ENCODE peak calls at places on chromosomes 4 and X, in four cellular contexts. O is suprapubic skin, Q is neural crest cell, H is endothelial cell. P is an unnamed sample.

GRCh38 chr4:1496116-1496642 is 89.9 kb upstream of the NKX1-1 start:
- DNase-seq in O (peak), Q (no peak), H (no peak), P (no peak)

GRCh38 chrX:22740836-22741235 is 258.9 kb upstream of the DDX53 start:
- DNase-seq in O (no peak), Q (no peak), H (no peak), P (no peak)

GRCh38 chr4:176443117-176443516 is 123.4 kb downstream of the SPCS3 start:
- DNase-seq in O (no peak), Q (no peak), H (no peak), P (no peak)

GRCh38 chrX:148412006-148412405 is 88.4 kb upstream of the AFF2 start:
- DNase-seq in H (no peak), O (no peak), Q (no peak), P (no peak)

GRCh38 chrX:113892891-113893290 is 691.0 kb upstream of the HTR2C start:
- DNase-seq in O (no peak), H (no peak), Q (no peak), P (no peak)

GRCh38 chr4:110671679-110672078 is 48.8 kb upstream of the PITX2 start:
- DNase-seq in Q (no peak), O (no peak), H (no peak), P (no peak)

GRCh38 chr4:77226939-77227705 is 70.1 kb downstream of the CCNG2 start:
- DNase-seq in O (no peak), Q (no peak), H (no peak), P (no peak)

GRCh38 chr4:77446611-77447010 is 159.0 kb upstream of the CXCL13 start:
- DNase-seq in H (no peak), Q (no peak), O (no peak), P (no peak)

GRCh38 chr4:111793686-111794085 is 351.6 kb upstream of the FAM241A start:
- DNase-seq in Q (no peak), O (no peak), H (no peak), P (no peak)

GRCh38 chr4:122007016-122007415 is 55.2 kb upstream of the TRPC3 start:
- DNase-seq in O (no peak), Q (no peak), H (no peak), P (no peak)

DNA sequence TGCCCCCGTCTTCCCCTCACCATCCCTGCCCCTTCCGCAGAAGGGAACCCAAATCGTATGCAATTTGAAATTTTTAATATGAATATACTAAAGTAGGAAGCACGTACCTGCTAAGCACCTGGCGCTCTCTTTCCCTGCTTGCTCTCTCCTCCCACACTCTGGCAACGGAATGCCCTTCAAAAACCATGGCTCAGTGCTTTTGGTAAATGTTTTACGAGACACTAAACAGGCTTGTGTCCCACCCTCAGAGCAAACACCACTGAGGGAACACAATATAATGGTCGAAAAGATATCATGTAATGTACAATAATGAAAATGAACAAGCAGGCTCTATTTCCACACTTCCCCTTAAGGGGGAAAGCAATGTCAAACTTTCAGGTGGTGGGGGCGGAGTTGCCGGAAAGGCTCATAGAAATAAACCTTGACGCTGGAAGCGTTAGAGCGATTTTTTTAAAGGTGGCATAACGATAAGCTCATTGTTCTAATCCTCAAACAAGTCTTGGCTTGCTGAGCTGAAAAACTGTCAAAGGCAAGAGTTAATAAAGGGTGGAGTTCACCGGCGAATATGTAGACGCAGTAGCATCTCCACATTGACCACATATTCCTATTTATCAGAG is 115.1 kb downstream of the RBM47 start:
- DNase-seq in Q (no peak), O (no peak), H (no peak), P (no peak)
- TF ChIP-seq CTCF in Q (no peak), O (no peak), H (no peak), P (no peak)

DNA sequence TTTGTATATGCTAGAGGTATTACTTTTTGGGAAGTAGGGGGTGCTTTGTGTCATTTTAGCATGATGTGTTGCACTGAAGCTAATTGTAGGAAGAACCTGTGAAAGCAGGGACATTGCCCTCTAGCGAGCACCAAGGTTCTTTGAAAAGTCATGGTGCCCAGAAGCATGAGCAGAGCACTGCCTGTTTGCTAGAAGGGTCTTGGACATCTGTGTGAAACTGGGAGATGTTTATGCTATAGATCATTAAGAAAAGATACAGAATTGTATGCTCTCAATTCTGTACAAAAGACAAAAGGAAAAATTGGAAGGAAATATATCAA is 14.7 kb downstream of the GRPR start:
- DNase-seq in O (no peak), Q (no peak), H (no peak), P (no peak)
- TF ChIP-seq CTCF in O (no peak), Q (peak), H (no peak), P (peak)

GRCh38 chr4:136829298-136829697 is 703.0 kb downstream of the PCDH18 start:
- DNase-seq in O (no peak), H (no peak), Q (no peak), P (no peak)

GRCh38 chr4:136831553-136831952 is 700.7 kb downstream of the PCDH18 start:
- DNase-seq in Q (no peak), O (no peak), H (no peak), P (no peak)
- TF ChIP-seq CTCF in Q (no peak), O (no peak), H (no peak), P (no peak)

GRCh38 chrX:110442631-110443030 is 84.0 kb downstream of the RTL9 start:
- DNase-seq in H (peak), O (no peak), Q (no peak), P (no peak)
- TF ChIP-seq CTCF in H (peak), O (no peak), Q (peak), P (peak)

GRCh38 chrX:17878028-17878670 is 17.1 kb upstream of the RAI2 start:
- DNase-seq in O (no peak), Q (no peak), H (no peak), P (no peak)

DNA sequence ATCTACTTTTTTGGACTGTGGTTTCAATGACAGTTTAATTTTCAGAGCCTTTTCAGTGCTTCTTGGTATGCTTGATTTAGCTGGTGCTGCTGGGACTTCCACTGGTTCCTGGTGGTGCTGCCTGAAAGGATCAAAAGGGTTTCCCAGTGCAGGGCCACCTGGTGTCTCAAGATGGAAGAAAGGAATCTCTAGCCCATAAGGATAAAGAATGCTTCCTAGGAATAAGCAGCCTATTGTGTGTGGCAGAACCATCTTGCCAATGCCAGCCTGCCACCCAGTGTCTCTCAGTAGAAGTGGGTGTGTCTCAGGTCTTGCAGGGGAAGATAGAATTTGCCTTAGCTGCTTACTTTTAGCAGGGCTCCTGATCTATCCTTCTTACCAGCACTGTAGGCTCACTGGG is 15.0 kb upstream of the RAI2 start:
- DNase-seq in H (no peak), Q (no peak), O (no peak), P (no peak)
- TF ChIP-seq CTCF in H (no peak), Q (no peak), O (no peak), P (no peak)

GRCh38 chr4:137998666-137999429 is 243.3 kb downstream of the SLC7A11 start:
- DNase-seq in Q (no peak), O (no peak), H (no peak), P (no peak)
- TF ChIP-seq CTCF in Q (no peak), O (no peak), H (no peak), P (no peak)

DNA sequence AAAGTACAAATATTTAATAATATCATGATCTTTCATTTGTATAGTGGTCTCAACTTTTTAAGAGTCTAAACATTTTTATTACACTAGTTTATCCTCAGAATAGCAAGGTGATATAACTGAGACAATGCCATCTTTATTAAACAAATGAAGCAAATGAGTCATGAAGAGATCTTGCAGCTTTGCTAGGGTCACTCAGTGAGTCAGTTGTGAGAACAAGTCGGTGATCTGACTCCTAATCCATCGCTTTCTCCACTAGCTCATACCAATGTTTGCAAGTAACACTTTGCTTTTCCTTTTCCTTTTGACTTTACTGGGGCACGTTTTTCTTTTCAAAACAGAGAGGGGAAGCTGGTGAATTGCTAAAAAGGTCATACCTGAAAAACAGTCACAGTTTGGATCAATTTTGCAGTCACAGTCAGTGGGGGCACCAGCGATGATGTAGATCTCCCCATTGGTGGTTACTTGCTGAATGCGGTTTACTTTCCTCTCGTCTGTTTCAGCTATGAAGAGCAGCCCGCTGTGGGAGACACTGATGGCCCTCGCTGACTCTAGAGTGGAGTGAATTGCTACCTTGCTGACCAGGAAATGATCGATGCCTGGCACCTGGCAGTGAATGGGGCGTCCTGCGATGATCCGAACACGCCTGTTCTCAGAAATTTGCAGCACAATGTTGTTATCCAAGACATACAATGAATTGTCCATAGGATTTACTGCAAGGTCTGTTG is 75.7 kb downstream of the SH2D1A start:
- DNase-seq in Q (no peak), H (no peak), O (no peak), P (no peak)
- TF ChIP-seq CTCF in Q (no peak), H (no peak), O (no peak), P (no peak)

GRCh38 chr4:96164814-96165351 is 325.0 kb downstream of the PDHA2 start:
- DNase-seq in Q (no peak), H (no peak), O (no peak), P (no peak)

GRCh38 chr4:96166806-96167205 is 326.9 kb downstream of the PDHA2 start:
- DNase-seq in H (no peak), Q (no peak), O (no peak), P (no peak)

GRCh38 chr4:96175871-96176270 is 336.0 kb downstream of the PDHA2 start:
- DNase-seq in O (no peak), Q (no peak), H (no peak), P (no peak)

GRCh38 chr4:96170198-96170597 is 330.3 kb downstream of the PDHA2 start:
- DNase-seq in Q (no peak), O (no peak), H (no peak), P (no peak)
- TF ChIP-seq CTCF in Q (no peak), O (no peak), H (peak), P (no peak)

DNA sequence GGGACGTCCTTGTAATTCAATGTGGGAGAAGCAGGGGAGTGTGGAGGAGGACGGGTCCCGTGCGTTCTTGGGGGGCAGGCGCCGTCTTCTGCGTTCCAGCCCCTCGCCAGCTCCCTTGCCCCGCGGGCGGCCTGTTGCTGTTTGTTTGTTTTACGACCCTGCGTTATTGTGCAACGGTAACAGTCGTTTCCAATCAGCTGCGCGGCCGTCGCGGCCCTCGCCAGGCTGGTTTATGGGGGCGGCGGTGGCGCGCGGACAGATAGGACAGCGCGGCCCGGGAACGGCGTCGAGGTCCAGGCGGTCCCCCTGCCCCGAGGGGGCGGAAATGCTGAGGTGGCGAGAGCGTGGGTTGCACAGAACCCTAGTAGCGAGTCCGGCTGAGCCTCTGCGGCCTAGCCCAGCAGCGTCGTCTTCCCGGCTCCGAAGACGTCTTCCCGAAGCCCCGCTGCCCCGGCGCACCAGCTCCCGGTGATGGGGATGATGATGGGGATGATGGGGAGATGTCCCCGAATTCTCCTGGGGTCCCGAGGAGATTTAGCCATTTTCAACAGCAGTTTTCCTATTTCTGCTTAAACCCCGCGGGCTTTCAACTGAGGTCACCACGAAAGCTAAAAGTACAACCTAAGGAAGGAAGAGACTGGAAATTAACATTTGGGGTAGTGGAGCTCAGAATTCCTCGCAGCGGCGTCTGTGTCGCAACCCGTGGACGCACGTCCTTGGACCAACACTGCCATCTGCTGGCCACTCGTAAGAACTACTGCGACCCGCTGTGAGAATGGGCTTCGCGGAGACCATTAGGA is 4.8 kb downstream of the PDGFRA start:
- DNase-seq in Q (peak), O (peak), H (peak), P (peak)
- TF ChIP-seq CTCF in Q (peak), O (peak), H (peak), P (peak)

P was measured in osteocyte.